ENCODE peak calls at places on chromosome 17, in five cellular contexts. S is stromal cell of bone marrow; P is EL; O is CD8-positive, alpha-beta memory T cell; L is RCC 7860. A is an unnamed sample.

GRCh38 chr17:34059423-34060220 is 195.5 kb upstream of the CCL2 start:
- DNase-seq in S (no peak), L (no peak), P (no peak), O (no peak), A (no peak)

GRCh38 chr17:41544497-41544896 is 16.4 kb upstream of the KRT19 start:
- DNase-seq in S (no peak), P (no peak), O (no peak), L (peak; percentile 56), A (no peak)

GRCh38 chr17:79792984-79793923 is 3.6 kb downstream of the CBX8 start:
- DNase-seq in S (no peak), P (peak; percentile 84), L (no peak), O (no peak), A (no peak)

GRCh38 chr17:80889231-80889896 is 102.3 kb upstream of the CHMP6 start:
- DNase-seq in S (no peak), L (no peak), P (no peak), O (no peak), A (no peak)

GRCh38 chr17:68821860-68822693 is 133.1 kb downstream of the ABCA8 start:
- DNase-seq in O (no peak), S (peak; percentile 72), P (peak; percentile 91), L (peak; percentile 55), A (no peak)

GRCh38 chr17:8140413-8141029 is 11.7 kb downstream of the PER1 start:
- DNase-seq in S (no peak), L (no peak), O (no peak), P (no peak), A (no peak)

GRCh38 chr17:31654936-31655335 is 204.1 kb downstream of the COPRS start:
- DNase-seq in P (peak; percentile 86), O (no peak), L (peak; percentile 52), S (no peak), A (no peak)

GRCh38 chr17:15414502-15415348 is 52.7 kb downstream of the CDRT4 start:
- DNase-seq in S (no peak), O (no peak), P (no peak), L (no peak), A (no peak)

GRCh38 chr17:3575506-3575905 is 17.9 kb upstream of the TRPV3 start:
- DNase-seq in O (no peak), P (peak; percentile 40), L (peak; percentile 68), S (peak; percentile 67), A (no peak)

GRCh38 chr17:57366558-57367351 is 110.4 kb downstream of the MSI2 start:
- DNase-seq in P (no peak), S (no peak), O (no peak), L (peak; percentile 68), A (no peak)

GRCh38 chr17:31291820-31292219 is 5.2 kb downstream of the OMG start:
- DNase-seq in O (no peak), L (no peak), S (no peak), P (peak; percentile 34), A (no peak)

GRCh38 chr17:78959803-78960202 is 19.9 kb downstream of the LGALS3BP start:
- DNase-seq in O (no peak), S (no peak), P (no peak), L (no peak), A (no peak)

GRCh38 chr17:61219460-61219859 is 180.2 kb upstream of the TBX2 start:
- DNase-seq in L (no peak), P (peak; percentile 18), S (no peak), O (no peak), A (no peak)

GRCh38 chr17:1047177-1047885 is 50.4 kb downstream of the TIMM22 start:
- DNase-seq in L (no peak), O (no peak), P (no peak), S (no peak), A (no peak)

GRCh38 chr17:48925991-48926342 is 17.8 kb downstream of the UBE2Z start:
- DNase-seq in P (no peak), S (no peak), O (no peak), L (no peak), A (no peak)

GRCh38 chr17:64004903-64005733 is 7.0 kb downstream of the PRR29 start:
- DNase-seq in O (no peak), P (no peak), S (no peak), L (no peak), A (no peak)

GRCh38 chr17:48441231-48441711 is 11.3 kb upstream of the SKAP1 start:
- DNase-seq in P (no peak), S (no peak), L (no peak), O (peak; percentile 85), A (peak; percentile 86)

GRCh38 chr17:78517421-78517820 is 59.8 kb downstream of the DNAH17 start:
- DNase-seq in L (no peak), P (no peak), O (no peak), S (no peak), A (no peak)

GRCh38 chr17:48812001-48812400 is 5.0 kb downstream of the TTLL6 start:
- DNase-seq in L (no peak), S (no peak), P (no peak), O (no peak), A (no peak)

GRCh38 chr17:53791551-53791950 is 31.2 kb upstream of the KIF2B start:
- DNase-seq in L (no peak), P (no peak), S (no peak), O (no peak), A (no peak)

GRCh38 chr17:42566873-42567573 is at the start of gene MLX:
- DNase-seq in P (peak; percentile 92), O (peak; percentile 89), S (peak; percentile 76), L (peak; percentile 85), A (peak; percentile 91)

GRCh38 chr17:58189436-58190146 is 2.9 kb upstream of the EPX start:
- DNase-seq in L (peak; percentile 66), P (peak; percentile 87), S (peak; percentile 87), O (no peak), A (no peak)

GRCh38 chr17:34620458-34620857 is 41.1 kb downstream of the TMEM132E start:
- DNase-seq in P (no peak), S (no peak), L (no peak), O (no peak), A (no peak)

A was measured in naive thymus-derived CD8-positive, alpha-beta T cell.